ENCODE peak calls at places on chromosomes 4 and X, in five cellular contexts. One of them, this sample, is unnamed.

GRCh38 chr4:107893171-107894137 is 37.9 kb upstream of the CYP2U1 start:
- DNase-seq in neural progenitor cell: no peak
- DNase-seq in HuH-7: no peak
- DNase-seq in smooth muscle cell of the brain vasculature: no peak
- DNase-seq in ACHN: no peak
- DNase-seq in this sample: no peak

GRCh38 chr4:111631157-111631999 is 513.9 kb upstream of the FAM241A start:
- DNase-seq in neural progenitor cell: peak
- DNase-seq in HuH-7: no peak
- DNase-seq in smooth muscle cell of the brain vasculature: no peak
- DNase-seq in ACHN: peak
- DNase-seq in this sample: no peak

GRCh38 chrX:8010105-8010504 is 82.9 kb upstream of the PNPLA4 start:
- DNase-seq in neural progenitor cell: peak
- DNase-seq in HuH-7: no peak
- DNase-seq in smooth muscle cell of the brain vasculature: no peak
- DNase-seq in ACHN: no peak
- DNase-seq in this sample: no peak

GRCh38 chr4:102815981-102816380 is 11.4 kb downstream of the UBE2D3 start:
- DNase-seq in neural progenitor cell: no peak
- DNase-seq in HuH-7: no peak
- DNase-seq in smooth muscle cell of the brain vasculature: no peak
- DNase-seq in ACHN: peak
- DNase-seq in this sample: no peak

GRCh38 chrX:56745019-56745418 is 16.0 kb downstream of the NBDY start:
- DNase-seq in neural progenitor cell: no peak
- DNase-seq in HuH-7: no peak
- DNase-seq in smooth muscle cell of the brain vasculature: no peak
- DNase-seq in ACHN: peak
- DNase-seq in this sample: no peak

GRCh38 chr4:3075652-3075981 is 1.1 kb downstream of the HTT start:
- DNase-seq in neural progenitor cell: no peak
- DNase-seq in HuH-7: no peak
- DNase-seq in smooth muscle cell of the brain vasculature: no peak
- DNase-seq in ACHN: no peak
- DNase-seq in this sample: no peak

GRCh38 chr4:179977378-179977777 is 2265.8 kb upstream of the TENM3 start:
- DNase-seq in neural progenitor cell: no peak
- DNase-seq in HuH-7: no peak
- DNase-seq in smooth muscle cell of the brain vasculature: no peak
- DNase-seq in ACHN: no peak
- DNase-seq in this sample: no peak

GRCh38 chr4:185874516-185875230 is 62.7 kb upstream of the SORBS2 start:
- DNase-seq in neural progenitor cell: no peak
- DNase-seq in HuH-7: no peak
- DNase-seq in smooth muscle cell of the brain vasculature: no peak
- DNase-seq in ACHN: peak
- DNase-seq in this sample: no peak

GRCh38 chr4:2715426-2715825 is 40.7 kb downstream of the TNIP2 start:
- DNase-seq in neural progenitor cell: no peak
- DNase-seq in HuH-7: no peak
- DNase-seq in smooth muscle cell of the brain vasculature: no peak
- DNase-seq in ACHN: no peak
- DNase-seq in this sample: no peak

GRCh38 chr4:72473434-72473900 is 95.6 kb downstream of the ADAMTS3 start:
- DNase-seq in neural progenitor cell: no peak
- DNase-seq in HuH-7: no peak
- DNase-seq in smooth muscle cell of the brain vasculature: peak
- DNase-seq in ACHN: no peak
- DNase-seq in this sample: no peak

GRCh38 chr4:8117278-8117682 is 41.3 kb downstream of the ABLIM2 start:
- DNase-seq in neural progenitor cell: peak
- DNase-seq in HuH-7: peak
- DNase-seq in smooth muscle cell of the brain vasculature: no peak
- DNase-seq in ACHN: peak
- DNase-seq in this sample: no peak

GRCh38 chrX:154529206-154529612 is 13.2 kb upstream of the FAM3A start:
- DNase-seq in neural progenitor cell: no peak
- DNase-seq in HuH-7: no peak
- DNase-seq in smooth muscle cell of the brain vasculature: no peak
- DNase-seq in ACHN: peak
- DNase-seq in this sample: no peak

GRCh38 chr4:18813055-18813454 is 791.5 kb upstream of the LCORL start:
- DNase-seq in neural progenitor cell: no peak
- DNase-seq in HuH-7: no peak
- DNase-seq in smooth muscle cell of the brain vasculature: no peak
- DNase-seq in ACHN: no peak
- DNase-seq in this sample: no peak

GRCh38 chrX:19846995-19847790 is 40.2 kb downstream of the SH3KBP1 start:
- DNase-seq in neural progenitor cell: no peak
- DNase-seq in HuH-7: no peak
- DNase-seq in smooth muscle cell of the brain vasculature: peak
- DNase-seq in ACHN: peak
- DNase-seq in this sample: no peak

GRCh38 chrX:40299502-40300118 is 201.9 kb upstream of the BCOR start:
- DNase-seq in neural progenitor cell: no peak
- DNase-seq in HuH-7: no peak
- DNase-seq in smooth muscle cell of the brain vasculature: no peak
- DNase-seq in ACHN: no peak
- DNase-seq in this sample: no peak

GRCh38 chr4:94011190-94011589 is 182.6 kb downstream of the ATOH1 start:
- DNase-seq in neural progenitor cell: no peak
- DNase-seq in HuH-7: no peak
- DNase-seq in smooth muscle cell of the brain vasculature: no peak
- DNase-seq in ACHN: no peak
- DNase-seq in this sample: no peak

GRCh38 chr4:160202802-160203201 is 1099.9 kb downstream of the RAPGEF2 start:
- DNase-seq in neural progenitor cell: no peak
- DNase-seq in HuH-7: no peak
- DNase-seq in smooth muscle cell of the brain vasculature: no peak
- DNase-seq in ACHN: no peak
- DNase-seq in this sample: no peak

GRCh38 chrX:53494427-53494826 is 60.3 kb upstream of the HSD17B10 start:
- DNase-seq in neural progenitor cell: no peak
- DNase-seq in HuH-7: no peak
- DNase-seq in smooth muscle cell of the brain vasculature: peak
- DNase-seq in ACHN: no peak
- DNase-seq in this sample: no peak

GRCh38 chrX:38358274-38358673 is 5.9 kb downstream of the OTC start:
- DNase-seq in neural progenitor cell: no peak
- DNase-seq in HuH-7: no peak
- DNase-seq in smooth muscle cell of the brain vasculature: no peak
- DNase-seq in ACHN: no peak
- DNase-seq in this sample: no peak

GRCh38 chr4:26692014-26692726 is 108.3 kb downstream of the TBC1D19 start:
- DNase-seq in neural progenitor cell: no peak
- DNase-seq in HuH-7: no peak
- DNase-seq in smooth muscle cell of the brain vasculature: no peak
- DNase-seq in ACHN: no peak
- DNase-seq in this sample: no peak

GRCh38 chr4:67593741-67594175 is 35.2 kb downstream of the STAP1 start:
- DNase-seq in neural progenitor cell: no peak
- DNase-seq in HuH-7: peak
- DNase-seq in smooth muscle cell of the brain vasculature: no peak
- DNase-seq in ACHN: no peak
- DNase-seq in this sample: no peak

GRCh38 chr4:77220841-77221613 is 64.0 kb downstream of the CCNG2 start:
- DNase-seq in neural progenitor cell: no peak
- DNase-seq in HuH-7: no peak
- DNase-seq in smooth muscle cell of the brain vasculature: no peak
- DNase-seq in ACHN: no peak
- DNase-seq in this sample: no peak

GRCh38 chr4:26819478-26819877 is 41.2 kb upstream of the STIM2 start:
- DNase-seq in neural progenitor cell: no peak
- DNase-seq in HuH-7: no peak
- DNase-seq in smooth muscle cell of the brain vasculature: no peak
- DNase-seq in ACHN: no peak
- DNase-seq in this sample: no peak

GRCh38 chr4:7073526-7074390 is 5.9 kb upstream of the GRPEL1 start:
- DNase-seq in neural progenitor cell: peak
- DNase-seq in HuH-7: peak
- DNase-seq in smooth muscle cell of the brain vasculature: no peak
- DNase-seq in ACHN: peak
- DNase-seq in this sample: no peak